ENCODE peak calls at places on chromosome 5, in four cellular contexts. L, P, U and F are unnamed samples.

GRCh38 chr5:55593115-55593472 is 58.3 kb upstream of the PLPP1 start:
- DNase-seq in L (no peak), P (no peak), U (no peak), F (no peak)

GRCh38 chr5:98570661-98571181 is 202.7 kb upstream of the RGMB start:
- DNase-seq in L (no peak), P (no peak), U (peak; percentile 91), F (no peak)

GRCh38 chr5:136157514-136157913 is 24.9 kb downstream of the SMAD5 start:
- DNase-seq in L (no peak), P (no peak), U (no peak), F (no peak)

GRCh38 chr5:91848453-91848852 is 465.3 kb upstream of the ARRDC3 start:
- DNase-seq in L (no peak), P (no peak), U (peak; percentile 95), F (no peak)

GRCh38 chr5:135921388-135921787 is 25.7 kb upstream of the IL9 start:
- DNase-seq in L (no peak), P (no peak), U (no peak), F (no peak)

GRCh38 chr5:72523960-72524582 is 16.9 kb upstream of the ZNF366 start:
- DNase-seq in L (no peak), P (no peak), U (peak; percentile 80), F (no peak)

GRCh38 chr5:87300744-87301143 is 33.1 kb downstream of the RASA1 start:
- DNase-seq in L (no peak), P (no peak), U (peak; percentile 96), F (no peak)

GRCh38 chr5:116557669-116558271 is 16.9 kb downstream of the SEMA6A start:
- DNase-seq in L (no peak), P (no peak), U (peak; percentile 4), F (no peak)

GRCh38 chr5:51632794-51633193 is 249.5 kb downstream of the ISL1 start:
- DNase-seq in L (no peak), P (no peak), U (peak; percentile 2), F (no peak)

GRCh38 chr5:137896560-137896959 is 7.3 kb downstream of the PKD2L2 start:
- DNase-seq in L (no peak), P (no peak), U (no peak), F (no peak)

GRCh38 chr5:177524941-177525655 is 8.3 kb upstream of the DDX41 start:
- DNase-seq in L (peak; percentile 57), P (no peak), U (no peak), F (no peak)
- H3K27ac ChIP-seq in L (peak overlapping the region; percentile 11), P (no peak overlapping the region), U (no peak overlapping the region), F (no peak overlapping the region)

GRCh38 chr5:176545737-176546509 is 3.2 kb upstream of the CDHR2 start:
- DNase-seq in L (no peak), P (no peak), U (no peak), F (no peak)

GRCh38 chr5:176549871-176550270 is 729 bp downstream of the CDHR2 start:
- DNase-seq in L (no peak), P (no peak), U (no peak), F (no peak)

GRCh38 chr5:176547811-176548210 is 1.3 kb upstream of the CDHR2 start:
- DNase-seq in L (no peak), P (no peak), U (no peak), F (no peak)

GRCh38 chr5:176550275-176550831 is 1.2 kb downstream of the CDHR2 start:
- DNase-seq in L (no peak), P (no peak), U (no peak), F (no peak)

GRCh38 chr5:176548967-176549444 is at the start of gene CDHR2:
- DNase-seq in L (no peak), P (no peak), U (no peak), F (no peak)
- H3K4me3 ChIP-seq in L (no peak within 1 kb of the TSS), P (no peak within 1 kb of the TSS), U (no peak within 1 kb of the TSS), F (no peak within 1 kb of the TSS)

DNA sequence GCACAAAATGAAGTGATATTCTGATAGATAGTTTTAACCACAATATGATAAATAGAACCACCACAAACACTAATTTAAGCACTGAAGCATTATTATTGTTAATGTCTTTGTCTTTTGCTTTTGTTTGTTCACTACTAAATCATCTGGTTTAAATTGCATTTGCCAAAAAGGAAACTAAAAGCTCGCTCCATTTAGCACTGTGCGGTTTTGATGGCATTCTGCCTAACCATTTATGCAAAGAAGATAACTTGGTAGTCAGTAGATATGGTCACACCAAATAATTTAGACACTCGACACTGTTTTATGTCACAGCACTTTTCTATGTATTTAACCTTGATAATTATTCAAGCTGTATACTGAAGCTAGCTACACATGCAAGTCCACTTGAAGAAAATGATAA is 849.8 kb upstream of the CDH6 start:
- DNase-seq in L (no peak), P (no peak), U (peak; percentile 8), F (no peak)
- H3K36me3 ChIP-seq in L (no peaks in the 10 kb centered on the region), P (no peaks in the 10 kb centered on the region), U (no peaks in the 10 kb centered on the region), F (no peaks in the 10 kb centered on the region)

DNA sequence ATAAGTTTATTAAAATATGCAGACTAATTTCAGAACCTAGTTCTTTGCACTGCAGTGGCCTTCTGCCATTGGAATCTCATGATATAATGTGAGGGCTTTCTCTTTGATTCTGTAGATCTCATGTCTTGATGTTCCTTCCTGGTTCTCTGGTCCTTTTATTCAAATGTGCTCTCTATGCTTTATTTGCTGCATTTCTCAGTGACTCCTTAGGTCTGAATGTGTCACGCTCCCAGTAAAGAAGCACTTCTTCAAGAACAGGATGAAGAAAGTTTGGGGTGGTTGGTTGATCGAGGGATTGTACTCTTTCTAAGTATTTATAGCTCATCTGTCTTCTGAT is 122.6 kb downstream of the GDNF start:
- DNase-seq in L (no peak), P (no peak), U (no peak), F (no peak)
- H3K27ac ChIP-seq in L (no peak overlapping the region), P (no peak overlapping the region), U (no peak overlapping the region), F (no peak overlapping the region)

DNA sequence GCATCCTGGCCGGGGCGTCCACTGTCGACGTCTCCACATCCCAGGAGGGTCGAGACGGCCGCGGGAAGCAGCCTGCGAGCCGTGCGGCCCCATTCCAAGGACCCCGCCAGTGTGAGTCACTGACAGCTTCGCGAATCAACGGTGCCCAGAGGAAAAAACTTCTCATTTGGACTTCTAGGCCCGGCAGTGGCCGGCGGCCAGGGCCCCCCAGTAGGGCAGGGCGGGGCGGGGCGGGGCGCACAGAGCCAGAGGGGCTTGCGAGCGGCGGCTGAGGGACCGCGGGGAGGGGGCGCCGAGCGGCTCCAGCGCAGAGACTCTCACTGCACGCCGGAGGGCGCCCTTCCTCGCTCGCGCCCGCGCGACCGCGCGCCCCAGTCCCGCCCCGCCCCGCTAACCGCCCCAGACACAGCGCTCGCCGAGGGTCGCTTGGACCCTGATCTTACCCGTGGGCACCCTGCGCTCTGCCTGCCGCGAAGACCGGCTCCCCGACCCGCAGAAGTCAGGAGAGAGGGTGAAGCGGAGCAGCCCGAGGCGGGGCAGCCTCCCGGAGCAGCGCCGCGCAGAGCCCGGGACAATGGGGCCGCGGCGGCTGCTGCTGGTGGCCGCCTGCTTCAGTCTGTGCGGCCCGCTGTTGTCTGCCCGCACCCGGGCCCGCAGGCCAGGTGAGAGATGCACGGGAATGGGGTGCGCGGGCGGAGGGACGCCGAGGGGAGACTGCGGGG is at the start of gene F2R:
- DNase-seq in L (peak; percentile 67), P (peak; percentile 65), U (peak; percentile 81), F (peak; percentile 44)
- H3K4me3 ChIP-seq in L (peak within 1 kb of the TSS; percentile 76), P (peak within 1 kb of the TSS; percentile 85), U (peak within 1 kb of the TSS; percentile 94), F (peak within 1 kb of the TSS; percentile 77)

GRCh38 chr5:78483809-78484521 is 123.5 kb downstream of the SCAMP1 start:
- DNase-seq in L (no peak), P (no peak), U (peak; percentile 54), F (no peak)
- H3K36me3 ChIP-seq in L (peaks cover 51% of the 10 kb centered on the region), P (peaks cover 26% of the 10 kb centered on the region), U (peaks cover 3% of the 10 kb centered on the region), F (no peaks in the 10 kb centered on the region)

GRCh38 chr5:156094001-156094400 is 233.0 kb upstream of the SGCD start:
- DNase-seq in L (peak; percentile 19), P (peak; percentile 21), U (peak; percentile 52), F (no peak)
- H3K27ac ChIP-seq in L (no peak overlapping the region), P (no peak overlapping the region), U (no peak overlapping the region), F (no peak overlapping the region)